ENCODE peak calls at places on chromosome X, in six cellular contexts. One of them, this sample, is unnamed.

GRCh38 chrX:148784859-148785655 is 284.6 kb downstream of the AFF2 start:
- DNase-seq in RWPE2: no peak
- DNase-seq in neuronal stem cell: no peak
- DNase-seq in pancreas: no peak
- DNase-seq in ovary: no peak
- DNase-seq in psoas muscle: no peak
- DNase-seq in this sample: no peak

GRCh38 chrX:9829308-9830267 is 43.4 kb downstream of the SHROOM2 start:
- DNase-seq in RWPE2: peak; percentile 60
- DNase-seq in neuronal stem cell: no peak
- DNase-seq in pancreas: no peak
- DNase-seq in ovary: no peak
- DNase-seq in psoas muscle: no peak
- DNase-seq in this sample: no peak

GRCh38 chrX:54427837-54428424 is 12.3 kb upstream of the TSR2 start:
- DNase-seq in RWPE2: no peak
- DNase-seq in neuronal stem cell: no peak
- DNase-seq in pancreas: no peak
- DNase-seq in ovary: no peak
- DNase-seq in psoas muscle: no peak
- DNase-seq in this sample: no peak

GRCh38 chrX:155880586-155881157 is 473 bp upstream of the VAMP7 start:
- DNase-seq in RWPE2: no peak
- DNase-seq in neuronal stem cell: no peak
- DNase-seq in pancreas: no peak
- DNase-seq in ovary: no peak
- DNase-seq in psoas muscle: no peak
- DNase-seq in this sample: no peak

GRCh38 chrX:10603612-10604011 is 16.8 kb downstream of the MID1 start:
- DNase-seq in RWPE2: no peak
- DNase-seq in neuronal stem cell: no peak
- DNase-seq in pancreas: no peak
- DNase-seq in ovary: no peak
- DNase-seq in psoas muscle: no peak
- DNase-seq in this sample: no peak

GRCh38 chrX:46759645-46759974 is 692 bp upstream of the SLC9A7 start:
- DNase-seq in RWPE2: no peak
- DNase-seq in neuronal stem cell: peak; percentile 1
- DNase-seq in pancreas: no peak
- DNase-seq in ovary: no peak
- DNase-seq in psoas muscle: no peak
- DNase-seq in this sample: no peak

GRCh38 chrX:8366491-8366890 is 98.1 kb upstream of the VCX3B start:
- DNase-seq in RWPE2: no peak
- DNase-seq in neuronal stem cell: no peak
- DNase-seq in pancreas: no peak
- DNase-seq in ovary: no peak
- DNase-seq in psoas muscle: no peak
- DNase-seq in this sample: no peak

GRCh38 chrX:73214366-73215094 is at the start of gene NAP1L2:
- DNase-seq in RWPE2: no peak
- DNase-seq in neuronal stem cell: peak; percentile 18
- DNase-seq in pancreas: peak; percentile 37
- DNase-seq in ovary: peak; percentile 22
- DNase-seq in psoas muscle: peak; percentile 17
- DNase-seq in this sample: peak; percentile 47

GRCh38 chrX:153433161-153433680 is 12.6 kb downstream of the TREX2 start:
- DNase-seq in RWPE2: no peak
- DNase-seq in neuronal stem cell: no peak
- DNase-seq in pancreas: no peak
- DNase-seq in ovary: no peak
- DNase-seq in psoas muscle: no peak
- DNase-seq in this sample: no peak

GRCh38 chrX:17773221-17773876 is 36.1 kb downstream of the SCML1 start:
- DNase-seq in RWPE2: no peak
- DNase-seq in neuronal stem cell: no peak
- DNase-seq in pancreas: no peak
- DNase-seq in ovary: no peak
- DNase-seq in psoas muscle: no peak
- DNase-seq in this sample: no peak

GRCh38 chrX:17768997-17769396 is 31.7 kb downstream of the SCML1 start:
- DNase-seq in RWPE2: no peak
- DNase-seq in neuronal stem cell: no peak
- DNase-seq in pancreas: no peak
- DNase-seq in ovary: no peak
- DNase-seq in psoas muscle: no peak
- DNase-seq in this sample: no peak

GRCh38 chrX:17774053-17774452 is 36.8 kb downstream of the SCML1 start:
- DNase-seq in RWPE2: no peak
- DNase-seq in neuronal stem cell: no peak
- DNase-seq in pancreas: no peak
- DNase-seq in ovary: no peak
- DNase-seq in psoas muscle: no peak
- DNase-seq in this sample: no peak

DNA sequence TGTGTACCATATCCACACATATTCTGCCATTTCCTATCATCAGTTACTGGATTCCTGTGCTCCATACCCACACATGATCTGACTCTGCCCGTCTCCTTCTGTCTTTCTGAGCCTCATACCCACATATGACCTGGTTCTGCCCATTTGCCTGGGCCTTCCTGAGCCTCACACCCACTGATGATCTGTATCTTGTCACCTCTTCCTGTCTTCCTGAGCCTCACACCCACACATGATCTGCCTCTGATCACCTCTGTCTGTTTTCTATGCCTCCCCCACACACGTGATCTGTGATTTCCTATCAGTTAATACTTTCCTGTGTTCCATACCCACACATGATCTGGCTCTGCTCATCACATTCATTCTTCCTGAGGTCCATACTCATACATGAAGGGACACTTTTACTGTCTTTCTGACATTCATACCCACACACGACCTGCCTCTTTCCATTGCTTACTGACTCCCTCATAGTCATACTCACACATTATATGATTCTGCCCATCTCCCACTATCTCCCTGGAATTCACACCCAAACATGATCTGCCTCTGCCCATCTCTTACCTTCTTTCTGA is 32.5 kb downstream of the SCML1 start:
- DNase-seq in RWPE2: no peak
- DNase-seq in neuronal stem cell: no peak
- DNase-seq in pancreas: no peak
- DNase-seq in ovary: no peak
- DNase-seq in psoas muscle: no peak
- DNase-seq in this sample: no peak
- H3K27me3 ChIP-seq in RWPE2: no peaks in the 10 kb centered on the region
- H3K27me3 ChIP-seq in neuronal stem cell: no peaks in the 10 kb centered on the region
- H3K27me3 ChIP-seq in pancreas: peaks cover 7% of the 10 kb centered on the region
- H3K27me3 ChIP-seq in ovary: no peaks in the 10 kb centered on the region
- H3K27me3 ChIP-seq in psoas muscle: no peaks in the 10 kb centered on the region
- H3K27me3 ChIP-seq in this sample: no peaks in the 10 kb centered on the region

GRCh38 chrX:110281377-110281776 is 36.5 kb downstream of the AMMECR1 start:
- DNase-seq in RWPE2: no peak
- DNase-seq in neuronal stem cell: no peak
- DNase-seq in pancreas: no peak
- DNase-seq in ovary: no peak
- DNase-seq in psoas muscle: no peak
- DNase-seq in this sample: no peak
- H3K4me1 ChIP-seq in RWPE2: peaks cover 42% of the 10 kb centered on the region
- H3K4me1 ChIP-seq in neuronal stem cell: no peaks in the 10 kb centered on the region
- H3K4me1 ChIP-seq in pancreas: peaks cover 22% of the 10 kb centered on the region
- H3K4me1 ChIP-seq in ovary: no peaks in the 10 kb centered on the region
- H3K4me1 ChIP-seq in psoas muscle: no peaks in the 10 kb centered on the region
- H3K4me1 ChIP-seq in this sample: peaks cover 13% of the 10 kb centered on the region

GRCh38 chrX:21989415-21989814 is 42.7 kb upstream of the PHEX start:
- DNase-seq in RWPE2: no peak
- DNase-seq in neuronal stem cell: no peak
- DNase-seq in pancreas: no peak
- DNase-seq in ovary: no peak
- DNase-seq in psoas muscle: no peak
- DNase-seq in this sample: no peak

GRCh38 chrX:21991504-21991903 is 40.6 kb upstream of the PHEX start:
- DNase-seq in RWPE2: no peak
- DNase-seq in neuronal stem cell: no peak
- DNase-seq in pancreas: no peak
- DNase-seq in ovary: no peak
- DNase-seq in psoas muscle: no peak
- DNase-seq in this sample: no peak

GRCh38 chrX:21996872-21997271 is 35.3 kb upstream of the PHEX start:
- DNase-seq in RWPE2: no peak
- DNase-seq in neuronal stem cell: no peak
- DNase-seq in pancreas: no peak
- DNase-seq in ovary: no peak
- DNase-seq in psoas muscle: no peak
- DNase-seq in this sample: no peak

GRCh38 chrX:21990812-21991211 is 41.3 kb upstream of the PHEX start:
- DNase-seq in RWPE2: no peak
- DNase-seq in neuronal stem cell: no peak
- DNase-seq in pancreas: no peak
- DNase-seq in ovary: no peak
- DNase-seq in psoas muscle: no peak
- DNase-seq in this sample: no peak

GRCh38 chrX:21993265-21993664 is 38.9 kb upstream of the PHEX start:
- DNase-seq in RWPE2: no peak
- DNase-seq in neuronal stem cell: no peak
- DNase-seq in pancreas: no peak
- DNase-seq in ovary: no peak
- DNase-seq in psoas muscle: no peak
- DNase-seq in this sample: no peak
- H3K27ac ChIP-seq in RWPE2: no peak overlapping the region
- H3K27ac ChIP-seq in neuronal stem cell: no peak overlapping the region
- H3K27ac ChIP-seq in pancreas: no peak overlapping the region
- H3K27ac ChIP-seq in ovary: no peak overlapping the region
- H3K27ac ChIP-seq in psoas muscle: no peak overlapping the region
- H3K27ac ChIP-seq in this sample: no peak overlapping the region

GRCh38 chrX:147693511-147693910 is 218.2 kb upstream of the FMR1 start:
- DNase-seq in RWPE2: no peak
- DNase-seq in neuronal stem cell: no peak
- DNase-seq in pancreas: no peak
- DNase-seq in ovary: no peak
- DNase-seq in psoas muscle: no peak
- DNase-seq in this sample: no peak
- H3K27me3 ChIP-seq in RWPE2: no peaks in the 10 kb centered on the region
- H3K27me3 ChIP-seq in neuronal stem cell: no peaks in the 10 kb centered on the region
- H3K27me3 ChIP-seq in pancreas: peaks cover 9% of the 10 kb centered on the region
- H3K27me3 ChIP-seq in ovary: no peaks in the 10 kb centered on the region
- H3K27me3 ChIP-seq in psoas muscle: no peaks in the 10 kb centered on the region
- H3K27me3 ChIP-seq in this sample: no peaks in the 10 kb centered on the region

DNA sequence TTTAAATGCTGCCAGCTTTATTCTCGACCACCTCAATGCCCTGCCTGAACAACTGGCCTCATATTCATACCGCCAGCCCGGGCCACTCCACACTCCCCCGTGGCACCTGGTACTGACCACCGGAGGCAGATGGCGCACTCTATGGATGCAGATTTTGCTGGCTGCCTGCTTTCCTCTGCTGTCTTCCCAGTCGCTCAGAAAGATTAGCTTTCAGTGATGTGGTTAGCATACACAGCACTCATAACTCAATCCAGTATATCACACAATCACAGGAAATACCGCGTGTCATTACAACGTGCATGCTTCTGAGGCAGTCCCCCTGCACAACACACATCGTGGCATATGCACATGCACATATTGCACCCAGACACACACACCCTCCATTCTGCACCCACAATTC is 147.2 kb upstream of the BCOR start:
- DNase-seq in RWPE2: no peak
- DNase-seq in neuronal stem cell: no peak
- DNase-seq in pancreas: no peak
- DNase-seq in ovary: no peak
- DNase-seq in psoas muscle: no peak
- DNase-seq in this sample: no peak
- H3K4me1 ChIP-seq in RWPE2: no peaks in the 10 kb centered on the region
- H3K4me1 ChIP-seq in neuronal stem cell: peaks cover 12% of the 10 kb centered on the region
- H3K4me1 ChIP-seq in pancreas: no peaks in the 10 kb centered on the region
- H3K4me1 ChIP-seq in ovary: no peaks in the 10 kb centered on the region
- H3K4me1 ChIP-seq in psoas muscle: no peaks in the 10 kb centered on the region
- H3K4me1 ChIP-seq in this sample: peaks cover 9% of the 10 kb centered on the region

GRCh38 chrX:106436695-106437094 is 175.1 kb upstream of the RADX start:
- DNase-seq in RWPE2: no peak
- DNase-seq in neuronal stem cell: no peak
- DNase-seq in pancreas: no peak
- DNase-seq in ovary: no peak
- DNase-seq in psoas muscle: no peak
- DNase-seq in this sample: no peak

DNA sequence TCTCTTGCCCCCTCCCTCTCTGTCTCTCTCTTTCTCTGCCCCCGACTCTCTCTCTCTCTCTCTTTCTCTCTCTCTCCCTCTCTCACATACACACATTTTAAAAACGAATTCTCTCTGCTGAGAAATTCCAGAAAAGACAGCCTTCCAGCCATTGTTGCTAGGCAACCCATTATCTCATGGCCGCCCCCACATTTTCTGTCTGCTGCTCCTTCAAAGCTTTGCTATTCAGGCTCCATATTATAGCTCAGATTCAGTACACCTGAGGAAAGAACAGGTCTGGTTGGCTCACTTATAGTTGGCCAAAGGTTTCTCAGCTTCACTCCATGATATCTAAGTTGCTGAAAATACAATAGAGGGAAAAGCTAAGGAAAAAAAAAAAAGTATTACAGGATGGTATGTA is 174.4 kb upstream of the RADX start:
- DNase-seq in RWPE2: no peak
- DNase-seq in neuronal stem cell: no peak
- DNase-seq in pancreas: no peak
- DNase-seq in ovary: no peak
- DNase-seq in psoas muscle: no peak
- DNase-seq in this sample: no peak
- H3K27ac ChIP-seq in RWPE2: no peak overlapping the region
- H3K27ac ChIP-seq in neuronal stem cell: no peak overlapping the region
- H3K27ac ChIP-seq in pancreas: no peak overlapping the region
- H3K27ac ChIP-seq in ovary: no peak overlapping the region
- H3K27ac ChIP-seq in psoas muscle: no peak overlapping the region
- H3K27ac ChIP-seq in this sample: no peak overlapping the region

GRCh38 chrX:16659326-16659725 is 9.4 kb downstream of the S100G start:
- DNase-seq in RWPE2: no peak
- DNase-seq in neuronal stem cell: no peak
- DNase-seq in pancreas: no peak
- DNase-seq in ovary: no peak
- DNase-seq in psoas muscle: no peak
- DNase-seq in this sample: no peak
- H3K27me3 ChIP-seq in RWPE2: no peaks in the 10 kb centered on the region
- H3K27me3 ChIP-seq in neuronal stem cell: no peaks in the 10 kb centered on the region
- H3K27me3 ChIP-seq in pancreas: peaks cover 11% of the 10 kb centered on the region
- H3K27me3 ChIP-seq in ovary: no peaks in the 10 kb centered on the region
- H3K27me3 ChIP-seq in psoas muscle: no peaks in the 10 kb centered on the region
- H3K27me3 ChIP-seq in this sample: no peaks in the 10 kb centered on the region

DNA sequence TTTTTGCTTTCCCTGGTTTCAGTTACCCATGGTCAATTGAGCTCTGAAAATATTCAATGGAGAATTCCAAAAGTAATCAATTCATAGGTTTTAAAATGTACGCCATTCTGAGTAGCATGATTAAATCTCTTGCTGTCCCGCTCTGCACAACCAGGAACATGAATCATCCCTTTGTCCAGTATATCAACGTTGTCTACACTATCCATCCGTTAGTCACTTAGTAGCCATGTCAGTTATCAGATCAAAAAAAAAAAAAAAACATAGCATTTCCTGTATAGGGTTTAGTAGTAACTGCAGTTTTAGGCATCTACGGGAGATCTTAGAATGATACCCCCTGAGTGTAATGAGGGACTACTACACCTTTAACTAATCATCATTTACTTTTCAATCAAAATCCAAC is 15.1 kb downstream of the LAMP2 start:
- DNase-seq in RWPE2: no peak
- DNase-seq in neuronal stem cell: no peak
- DNase-seq in pancreas: no peak
- DNase-seq in ovary: no peak
- DNase-seq in psoas muscle: no peak
- DNase-seq in this sample: no peak
- H3K4me1 ChIP-seq in RWPE2: peaks cover 24% of the 10 kb centered on the region
- H3K4me1 ChIP-seq in neuronal stem cell: no peaks in the 10 kb centered on the region
- H3K4me1 ChIP-seq in pancreas: no peaks in the 10 kb centered on the region
- H3K4me1 ChIP-seq in ovary: no peaks in the 10 kb centered on the region
- H3K4me1 ChIP-seq in psoas muscle: peaks cover 19% of the 10 kb centered on the region
- H3K4me1 ChIP-seq in this sample: peaks cover 40% of the 10 kb centered on the region

This sample was measured in CD4-positive, alpha-beta memory T cell.